ENCODE peak calls at places on chromosomes 13 and 19, in seven cellular contexts. W is stimulated activated CD4-positive, alpha-beta T cell treated with anti-CD3 and anti-CD28 coated beads, TNF-alpha, amount 100 ng/mL, for 1 hour; L is CD4-positive, alpha-beta T cell; V is tibial artery; C is GF-D8; M is CD8-positive, alpha-beta T cell; E is anterior cingulate cortex. A is an unnamed sample.

GRCh38 chr19:1409204-1410005 is 2.0 kb downstream of the DAZAP1 start:
- DNase-seq in E (no peak), V (no peak), C (no peak), W (no peak), M (no peak), L (no peak), A (no peak)

GRCh38 chr19:318509-318774 is 26.2 kb downstream of the MIER2 start:
- DNase-seq in W (no peak), M (no peak), L (no peak), E (no peak), C (no peak), V (no peak), A (no peak)

GRCh38 chr19:29772696-29773095 is 39.1 kb upstream of the CCNE1 start:
- DNase-seq in M (no peak), L (no peak), W (no peak), E (no peak), C (no peak), V (no peak), A (no peak)

GRCh38 chr13:84668637-84669036 is 786.4 kb upstream of the SLITRK1 start:
- DNase-seq in C (no peak), L (no peak), E (no peak), M (no peak), W (no peak), V (no peak), A (no peak)

GRCh38 chr13:38418286-38418685 is 68.6 kb downstream of the UFM1 start:
- DNase-seq in M (no peak), W (no peak), C (no peak), V (no peak), L (no peak), E (no peak), A (no peak)

GRCh38 chr13:35552172-35552844 is 75.8 kb upstream of the MAB21L1 start:
- DNase-seq in E (no peak), M (no peak), W (no peak), C (no peak), V (no peak), L (no peak), A (no peak)

GRCh38 chr19:34310494-34310981 is 54.5 kb upstream of the GPI start:
- DNase-seq in C (no peak), W (no peak), M (no peak), V (no peak), E (no peak), L (no peak), A (peak)

GRCh38 chr19:10808937-10809655 is 26.9 kb downstream of the TMED1 start:
- DNase-seq in E (no peak), V (no peak), M (peak), W (no peak), C (no peak), L (no peak), A (no peak)

GRCh38 chr13:92900455-92900854 is 326.2 kb upstream of the GPC6 start:
- DNase-seq in E (no peak), V (no peak), C (no peak), W (no peak), M (no peak), L (no peak), A (no peak)

GRCh38 chr19:11373166-11373884 is 1.1 kb upstream of the SWSAP1 start:
- DNase-seq in M (no peak), C (no peak), L (no peak), E (peak), V (no peak), W (no peak), A (no peak)

GRCh38 chr13:107441279-107441678 is 774.1 kb downstream of the LIG4 start:
- DNase-seq in W (no peak), V (no peak), C (no peak), L (no peak), M (no peak), E (no peak), A (no peak)

GRCh38 chr19:492091-492531 is 4.2 kb upstream of the MADCAM1 start:
- DNase-seq in W (no peak), C (no peak), E (no peak), M (peak), V (no peak), L (peak), A (peak)

GRCh38 chr13:31885994-31886393 is 145.6 kb upstream of the FRY start:
- DNase-seq in E (no peak), L (no peak), V (no peak), M (no peak), W (no peak), C (no peak), A (no peak)

GRCh38 chr13:39370554-39370953 is 232.4 kb downstream of the LHFPL6 start:
- DNase-seq in V (peak), L (no peak), C (no peak), E (no peak), W (no peak), M (no peak), A (no peak)

GRCh38 chr19:49447485-49448431 is 3.9 kb downstream of the PIH1D1 start:
- DNase-seq in L (no peak), V (no peak), M (no peak), C (no peak), E (no peak), W (no peak), A (no peak)

GRCh38 chr13:73303858-73304257 is 245.1 kb downstream of the KLF5 start:
- DNase-seq in C (no peak), V (no peak), W (no peak), L (no peak), E (no peak), M (no peak), A (no peak)

GRCh38 chr19:56217039-56217949 is 15.2 kb downstream of the ZSCAN5C start:
- DNase-seq in E (no peak), W (no peak), C (no peak), L (no peak), M (no peak), V (peak), A (no peak)

GRCh38 chr19:39727070-39727800 is 10.6 kb downstream of the CLC start:
- DNase-seq in V (no peak), E (no peak), M (no peak), W (no peak), C (no peak), L (no peak), A (no peak)

GRCh38 chr19:38035515-38036495 is 128.8 kb downstream of the SIPA1L3 start:
- DNase-seq in E (no peak), C (no peak), L (no peak), M (no peak), W (no peak), V (no peak), A (no peak)

GRCh38 chr13:78030351-78030750 is 111.7 kb upstream of the EDNRB start:
- DNase-seq in W (no peak), M (no peak), E (no peak), V (no peak), C (no peak), L (no peak), A (no peak)

GRCh38 chr13:47004022-47004421 is 107.2 kb upstream of the HTR2A start:
- DNase-seq in E (no peak), C (no peak), M (no peak), L (no peak), V (no peak), W (no peak), A (no peak)

GRCh38 chr13:98215508-98215907 is 38.4 kb upstream of the RNF113B start:
- DNase-seq in W (no peak), M (no peak), E (no peak), C (no peak), L (no peak), V (no peak), A (no peak)

GRCh38 chr13:95643814-95644598 is 500 bp downstream of the DZIP1 start:
- DNase-seq in E (peak), W (no peak), V (peak), L (no peak), C (no peak), M (no peak), A (no peak)

GRCh38 chr19:35100588-35101533 is 14.8 kb upstream of the FXYD3 start:
- DNase-seq in C (no peak), L (no peak), W (no peak), V (no peak), M (no peak), E (no peak), A (no peak)

GRCh38 chr13:112959206-112959605 is 9.8 kb upstream of the MCF2L start:
- DNase-seq in C (no peak), W (no peak), V (no peak), L (no peak), M (no peak), E (no peak), A (no peak)

A was measured in memory B cell.